ENCODE peak calls at places on chromosome 12, in nine cellular contexts. B is ACHN; S is NCI-H2171 treated with DMSO at 0.1 percent for 48 hours; G is caudate nucleus; Y is CD8-positive, alpha-beta memory T cell; F is ELR; E is activated T-cell treated with anti-CD3 and anti-CD28 coated beads, Interleukin-2, amount 50 U/mL, for 1 hour; L is stimulated activated CD4-positive, alpha-beta T cell treated with anti-CD3 and anti-CD28 coated beads, Interleukin-15, amount 100 ng/mL, for 24 hours; A is GM03348. Z is an unnamed sample.

GRCh38 chr12:27800819-27801218 is 20.8 kb upstream of the MANSC4 start:
- DNase-seq in B (no peak), S (no peak), G (no peak), Y (no peak), F (no peak), E (no peak), L (no peak), A (no peak), Z (no peak)

GRCh38 chr12:130116791-130117190 is 45.5 kb upstream of the FZD10 start:
- DNase-seq in B (no peak), S (no peak), G (no peak), Y (no peak), F (no peak), E (no peak), L (no peak), A (no peak), Z (no peak)

GRCh38 chr12:46409974-46410373 is 37.4 kb upstream of the SLC38A2 start:
- DNase-seq in B (no peak), S (no peak), G (no peak), Y (no peak), F (no peak), E (no peak), L (no peak), A (no peak), Z (no peak)

GRCh38 chr12:121894633-121895032 is 6.0 kb downstream of the PSMD9 start:
- DNase-seq in B (peak; percentile 72), S (no peak), G (no peak), Y (no peak), F (peak; percentile 54), E (no peak), L (no peak), A (peak; percentile 18), Z (no peak)

GRCh38 chr12:1003600-1004271 is 12.7 kb downstream of the ERC1 start:
- DNase-seq in B (no peak), S (no peak), G (no peak), Y (no peak), F (no peak), E (no peak), L (no peak), A (no peak), Z (no peak)

GRCh38 chr12:59040651-59041050 is 120.3 kb upstream of the LRIG3 start:
- DNase-seq in B (peak; percentile 48), S (peak; percentile 77), G (no peak), Y (no peak), F (peak; percentile 76), E (no peak), L (no peak), A (peak; percentile 71), Z (no peak)

GRCh38 chr12:57278465-57279453 is 27.8 kb upstream of the STAC3 start:
- DNase-seq in B (no peak), S (no peak), G (no peak), Y (no peak), F (no peak), E (no peak), L (no peak), A (no peak), Z (no peak)

GRCh38 chr12:14514154-14514842 is 53.4 kb downstream of the PLBD1 start:
- DNase-seq in B (peak; percentile 26), S (no peak), G (no peak), Y (no peak), F (peak; percentile 11), E (no peak), L (no peak), A (peak; percentile 13), Z (no peak)

GRCh38 chr12:88884600-88884999 is 304.3 kb upstream of the KITLG start:
- DNase-seq in B (no peak), S (no peak), G (no peak), Y (no peak), F (no peak), E (no peak), L (no peak), A (no peak), Z (no peak)

GRCh38 chr12:22974865-22975264 is 349.9 kb downstream of the ETNK1 start:
- DNase-seq in B (peak; percentile 94), S (no peak), G (no peak), Y (no peak), F (peak; percentile 93), E (no peak), L (no peak), A (peak; percentile 61), Z (no peak)

GRCh38 chr12:92140919-92141536 is 4.6 kb downstream of the BTG1 start:
- DNase-seq in B (no peak), S (no peak), G (no peak), Y (no peak), F (no peak), E (no peak), L (no peak), A (no peak), Z (no peak)

GRCh38 chr12:19689801-19690472 is 250.6 kb downstream of the AEBP2 start:
- DNase-seq in B (no peak), S (peak; percentile 35), G (no peak), Y (no peak), F (no peak), E (no peak), L (no peak), A (no peak), Z (no peak)

GRCh38 chr12:4256043-4256826 is 17.3 kb upstream of the CCND2 start:
- DNase-seq in B (no peak), S (no peak), G (no peak), Y (no peak), F (no peak), E (no peak), L (no peak), A (no peak), Z (no peak)

Z was measured in dorsolateral prefrontal cortex.